ENCODE peak calls at places on chromosomes 13 and 19, in ten cellular contexts. One of them, this sample, is unnamed.
A peak's percentile ranks its signal among the peaks of the same experiment; 100 is the strongest.

GRCh38 chr19:55251296-55252081 is 7.3 kb downstream of the PPP6R1 start:
- DNase-seq in adrenal gland: no peak
- DNase-seq in right lobe of liver: no peak
- DNase-seq in A549: no peak
- DNase-seq in H1: no peak
- DNase-seq in heart left ventricle: no peak
- DNase-seq in transverse colon: no peak
- DNase-seq in stomach: peak; percentile 68
- DNase-seq in lower leg skin: no peak
- DNase-seq in HCT116: no peak
- DNase-seq in this sample: no peak

GRCh38 chr13:26095846-26096245 is 44.0 kb upstream of the SHISA2 start:
- DNase-seq in adrenal gland: no peak
- DNase-seq in right lobe of liver: no peak
- DNase-seq in A549: no peak
- DNase-seq in H1: no peak
- DNase-seq in heart left ventricle: no peak
- DNase-seq in transverse colon: no peak
- DNase-seq in stomach: no peak
- DNase-seq in lower leg skin: no peak
- DNase-seq in HCT116: no peak
- DNase-seq in this sample: no peak

GRCh38 chr19:31350693-31351211 is 1.5 kb upstream of the TSHZ3 start:
- DNase-seq in adrenal gland: peak; percentile 61
- DNase-seq in right lobe of liver: peak; percentile 57
- DNase-seq in A549: no peak
- DNase-seq in H1: no peak
- DNase-seq in heart left ventricle: peak; percentile 62
- DNase-seq in transverse colon: peak; percentile 41
- DNase-seq in stomach: peak; percentile 43
- DNase-seq in lower leg skin: no peak
- DNase-seq in HCT116: no peak
- DNase-seq in this sample: no peak

GRCh38 chr13:79386125-79386822 is 19.8 kb downstream of the RBM26 start:
- DNase-seq in adrenal gland: no peak
- DNase-seq in right lobe of liver: no peak
- DNase-seq in A549: no peak
- DNase-seq in H1: no peak
- DNase-seq in heart left ventricle: no peak
- DNase-seq in transverse colon: no peak
- DNase-seq in stomach: no peak
- DNase-seq in lower leg skin: no peak
- DNase-seq in HCT116: no peak
- DNase-seq in this sample: no peak

GRCh38 chr19:29752450-29753025 is 37.5 kb upstream of the C19orf12 start:
- DNase-seq in adrenal gland: peak; percentile 65
- DNase-seq in right lobe of liver: no peak
- DNase-seq in A549: no peak
- DNase-seq in H1: no peak
- DNase-seq in heart left ventricle: no peak
- DNase-seq in transverse colon: no peak
- DNase-seq in stomach: no peak
- DNase-seq in lower leg skin: no peak
- DNase-seq in HCT116: no peak
- DNase-seq in this sample: no peak

GRCh38 chr19:14081797-14082674 is 3.5 kb downstream of the C19orf67 start:
- DNase-seq in adrenal gland: peak; percentile 61
- DNase-seq in right lobe of liver: peak; percentile 60
- DNase-seq in A549: no peak
- DNase-seq in H1: no peak
- DNase-seq in heart left ventricle: no peak
- DNase-seq in transverse colon: peak; percentile 48
- DNase-seq in stomach: peak; percentile 45
- DNase-seq in lower leg skin: peak; percentile 50
- DNase-seq in HCT116: no peak
- DNase-seq in this sample: no peak

GRCh38 chr19:5434970-5435641 is 20.1 kb upstream of the ZNRF4 start:
- DNase-seq in adrenal gland: peak; percentile 49
- DNase-seq in right lobe of liver: no peak
- DNase-seq in A549: peak; percentile 86
- DNase-seq in H1: no peak
- DNase-seq in heart left ventricle: no peak
- DNase-seq in transverse colon: no peak
- DNase-seq in stomach: no peak
- DNase-seq in lower leg skin: no peak
- DNase-seq in HCT116: peak; percentile 74
- DNase-seq in this sample: no peak

GRCh38 chr19:38266981-38267597 is 2.7 kb downstream of the SPINT2 start:
- DNase-seq in adrenal gland: no peak
- DNase-seq in right lobe of liver: no peak
- DNase-seq in A549: peak; percentile 68
- DNase-seq in H1: no peak
- DNase-seq in heart left ventricle: no peak
- DNase-seq in transverse colon: peak; percentile 61
- DNase-seq in stomach: no peak
- DNase-seq in lower leg skin: no peak
- DNase-seq in HCT116: peak; percentile 38
- DNase-seq in this sample: no peak

DNA sequence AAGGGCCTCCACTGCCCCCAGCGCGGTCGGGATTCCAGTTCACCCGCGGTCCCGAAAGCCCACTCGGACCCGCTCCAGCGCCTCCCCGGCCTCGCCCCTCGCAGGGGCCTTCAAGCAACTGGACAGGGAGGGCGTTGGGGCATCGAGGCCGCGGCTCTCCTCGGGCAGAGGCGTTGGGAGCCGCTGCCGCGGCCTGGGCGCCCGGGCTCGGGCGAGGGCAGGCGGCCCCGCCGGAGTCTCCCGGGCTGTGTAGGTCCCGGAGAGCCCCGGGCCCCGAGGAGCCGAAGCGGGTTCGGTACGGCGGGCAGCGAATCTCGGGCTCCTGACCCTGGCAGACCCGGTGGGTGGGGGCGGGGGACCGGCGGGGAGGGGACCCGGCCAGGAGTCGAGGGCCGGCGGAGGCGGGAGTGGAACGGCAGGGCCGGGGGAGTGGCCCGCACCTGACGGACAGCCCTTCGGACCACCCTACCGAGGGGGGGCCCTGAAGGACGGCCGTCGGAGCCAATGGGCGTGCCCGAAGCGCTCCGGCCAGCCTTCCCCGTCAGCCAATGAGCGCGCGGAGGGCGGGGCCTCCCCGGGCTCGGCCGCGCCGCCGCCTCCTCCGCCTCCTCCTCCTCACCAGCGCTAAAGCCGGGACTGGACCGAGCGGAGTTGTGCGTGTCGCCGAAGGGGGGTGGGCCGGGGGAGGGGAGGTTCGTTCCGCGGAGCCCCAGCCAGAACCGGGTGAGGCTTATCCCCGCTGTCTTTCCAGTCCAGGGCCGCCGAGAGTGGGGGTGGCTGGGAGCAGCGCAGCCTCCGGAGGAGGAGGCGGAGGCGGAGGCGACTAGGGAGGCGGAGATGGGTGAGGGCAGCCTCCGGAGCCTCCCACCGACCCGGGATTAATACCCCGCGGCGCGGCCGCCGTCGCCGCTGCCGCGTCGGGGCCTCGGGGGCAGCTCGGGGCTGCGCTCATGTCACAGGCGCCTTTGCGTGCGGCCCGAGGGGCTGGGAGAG is at the start of gene ZMYM2:
- DNase-seq in adrenal gland: peak; percentile 100
- DNase-seq in right lobe of liver: peak; percentile 100
- DNase-seq in A549: peak; percentile 82
- DNase-seq in H1: peak; percentile 92
- DNase-seq in heart left ventricle: peak; percentile 99
- DNase-seq in transverse colon: peak; percentile 99
- DNase-seq in stomach: peak; percentile 99
- DNase-seq in lower leg skin: peak; percentile 97
- DNase-seq in HCT116: peak; percentile 86
- DNase-seq in this sample: peak; percentile 91
- TF ChIP-seq POLR2A in adrenal gland: peak; percentile 89
- TF ChIP-seq POLR2A in right lobe of liver: peak; percentile 74
- TF ChIP-seq POLR2A in A549: peak; percentile 27
- TF ChIP-seq POLR2A in H1: peak; percentile 17
- TF ChIP-seq POLR2A in heart left ventricle: peak; percentile 11
- TF ChIP-seq POLR2A in transverse colon: peak; percentile 86
- TF ChIP-seq POLR2A in stomach: no peak
- TF ChIP-seq POLR2A in lower leg skin: peak; percentile 53
- TF ChIP-seq POLR2A in HCT116: peak; percentile 77
- TF ChIP-seq POLR2A in this sample: no peak

GRCh38 chr19:10621966-10622365 is 3.4 kb upstream of the SLC44A2 start:
- DNase-seq in adrenal gland: no peak
- DNase-seq in right lobe of liver: no peak
- DNase-seq in A549: no peak
- DNase-seq in H1: no peak
- DNase-seq in heart left ventricle: no peak
- DNase-seq in transverse colon: no peak
- DNase-seq in stomach: no peak
- DNase-seq in lower leg skin: no peak
- DNase-seq in HCT116: no peak
- DNase-seq in this sample: no peak

GRCh38 chr19:10624585-10624984 is 768 bp upstream of the SLC44A2 start:
- DNase-seq in adrenal gland: no peak
- DNase-seq in right lobe of liver: no peak
- DNase-seq in A549: no peak
- DNase-seq in H1: no peak
- DNase-seq in heart left ventricle: no peak
- DNase-seq in transverse colon: peak; percentile 48
- DNase-seq in stomach: peak; percentile 41
- DNase-seq in lower leg skin: no peak
- DNase-seq in HCT116: no peak
- DNase-seq in this sample: no peak

GRCh38 chr19:10618846-10619245 is 6.5 kb upstream of the SLC44A2 start:
- DNase-seq in adrenal gland: no peak
- DNase-seq in right lobe of liver: no peak
- DNase-seq in A549: no peak
- DNase-seq in H1: no peak
- DNase-seq in heart left ventricle: no peak
- DNase-seq in transverse colon: no peak
- DNase-seq in stomach: no peak
- DNase-seq in lower leg skin: no peak
- DNase-seq in HCT116: no peak
- DNase-seq in this sample: no peak

GRCh38 chr19:10617409-10618121 is 7.8 kb upstream of the SLC44A2 start:
- DNase-seq in adrenal gland: no peak
- DNase-seq in right lobe of liver: no peak
- DNase-seq in A549: no peak
- DNase-seq in H1: no peak
- DNase-seq in heart left ventricle: no peak
- DNase-seq in transverse colon: no peak
- DNase-seq in stomach: no peak
- DNase-seq in lower leg skin: no peak
- DNase-seq in HCT116: no peak
- DNase-seq in this sample: no peak

DNA sequence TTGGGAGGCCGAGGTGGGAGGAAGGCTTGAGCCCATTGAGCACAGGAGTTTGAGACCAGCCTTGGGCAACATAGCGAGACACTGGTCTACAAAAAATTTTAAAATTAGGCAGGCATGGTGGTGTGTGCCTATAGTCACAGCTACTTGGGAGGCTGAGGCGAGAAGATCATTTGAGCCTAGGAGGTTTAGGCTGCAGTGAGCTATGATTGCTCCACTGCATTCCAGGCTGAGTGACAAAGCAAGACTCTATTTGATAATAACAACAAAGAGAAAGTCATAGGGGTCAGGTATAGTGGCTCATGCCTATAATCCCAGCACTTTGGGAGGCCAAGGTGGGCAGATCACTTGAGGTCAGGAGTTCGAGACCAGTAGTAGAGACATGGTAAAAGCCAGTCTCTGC is 4.6 kb upstream of the SLC44A2 start:
- DNase-seq in adrenal gland: no peak
- DNase-seq in right lobe of liver: no peak
- DNase-seq in A549: no peak
- DNase-seq in H1: no peak
- DNase-seq in heart left ventricle: no peak
- DNase-seq in transverse colon: no peak
- DNase-seq in stomach: no peak
- DNase-seq in lower leg skin: no peak
- DNase-seq in HCT116: no peak
- DNase-seq in this sample: no peak
- TF ChIP-seq POLR2A in adrenal gland: no peak
- TF ChIP-seq POLR2A in right lobe of liver: no peak
- TF ChIP-seq POLR2A in A549: no peak
- TF ChIP-seq POLR2A in H1: no peak
- TF ChIP-seq POLR2A in heart left ventricle: no peak
- TF ChIP-seq POLR2A in transverse colon: no peak
- TF ChIP-seq POLR2A in stomach: no peak
- TF ChIP-seq POLR2A in lower leg skin: no peak
- TF ChIP-seq POLR2A in HCT116: no peak
- TF ChIP-seq POLR2A in this sample: no peak

GRCh38 chr13:93685900-93686299 is 459.3 kb downstream of the GPC6 start:
- DNase-seq in adrenal gland: no peak
- DNase-seq in right lobe of liver: no peak
- DNase-seq in A549: no peak
- DNase-seq in H1: no peak
- DNase-seq in heart left ventricle: no peak
- DNase-seq in transverse colon: no peak
- DNase-seq in stomach: no peak
- DNase-seq in lower leg skin: no peak
- DNase-seq in HCT116: no peak
- DNase-seq in this sample: no peak

GRCh38 chr13:93690139-93690538 is 463.5 kb downstream of the GPC6 start:
- DNase-seq in adrenal gland: no peak
- DNase-seq in right lobe of liver: no peak
- DNase-seq in A549: no peak
- DNase-seq in H1: no peak
- DNase-seq in heart left ventricle: no peak
- DNase-seq in transverse colon: no peak
- DNase-seq in stomach: no peak
- DNase-seq in lower leg skin: no peak
- DNase-seq in HCT116: no peak
- DNase-seq in this sample: no peak

GRCh38 chr13:93686399-93686798 is 459.8 kb downstream of the GPC6 start:
- DNase-seq in adrenal gland: no peak
- DNase-seq in right lobe of liver: no peak
- DNase-seq in A549: no peak
- DNase-seq in H1: no peak
- DNase-seq in heart left ventricle: no peak
- DNase-seq in transverse colon: no peak
- DNase-seq in stomach: no peak
- DNase-seq in lower leg skin: no peak
- DNase-seq in HCT116: no peak
- DNase-seq in this sample: no peak

GRCh38 chr13:93689333-93689732 is 462.7 kb downstream of the GPC6 start:
- DNase-seq in adrenal gland: no peak
- DNase-seq in right lobe of liver: no peak
- DNase-seq in A549: no peak
- DNase-seq in H1: no peak
- DNase-seq in heart left ventricle: no peak
- DNase-seq in transverse colon: no peak
- DNase-seq in stomach: no peak
- DNase-seq in lower leg skin: no peak
- DNase-seq in HCT116: no peak
- DNase-seq in this sample: no peak

GRCh38 chr13:93687261-93687660 is 460.7 kb downstream of the GPC6 start:
- DNase-seq in adrenal gland: no peak
- DNase-seq in right lobe of liver: no peak
- DNase-seq in A549: no peak
- DNase-seq in H1: no peak
- DNase-seq in heart left ventricle: no peak
- DNase-seq in transverse colon: no peak
- DNase-seq in stomach: no peak
- DNase-seq in lower leg skin: no peak
- DNase-seq in HCT116: no peak
- DNase-seq in this sample: no peak
- TF ChIP-seq POLR2A in adrenal gland: no peak
- TF ChIP-seq POLR2A in right lobe of liver: no peak
- TF ChIP-seq POLR2A in A549: no peak
- TF ChIP-seq POLR2A in H1: no peak
- TF ChIP-seq POLR2A in heart left ventricle: no peak
- TF ChIP-seq POLR2A in transverse colon: no peak
- TF ChIP-seq POLR2A in stomach: no peak
- TF ChIP-seq POLR2A in lower leg skin: no peak
- TF ChIP-seq POLR2A in HCT116: no peak
- TF ChIP-seq POLR2A in this sample: no peak

GRCh38 chr13:113836917-113837553 is 26.8 kb downstream of the GAS6 start:
- DNase-seq in adrenal gland: peak; percentile 74
- DNase-seq in right lobe of liver: peak; percentile 47
- DNase-seq in A549: peak; percentile 38
- DNase-seq in H1: no peak
- DNase-seq in heart left ventricle: peak; percentile 79
- DNase-seq in transverse colon: no peak
- DNase-seq in stomach: peak; percentile 66
- DNase-seq in lower leg skin: peak; percentile 69
- DNase-seq in HCT116: peak; percentile 33
- DNase-seq in this sample: no peak
- TF ChIP-seq POLR2A in adrenal gland: peak; percentile 26
- TF ChIP-seq POLR2A in right lobe of liver: no peak
- TF ChIP-seq POLR2A in A549: peak; percentile 12
- TF ChIP-seq POLR2A in H1: no peak
- TF ChIP-seq POLR2A in heart left ventricle: no peak
- TF ChIP-seq POLR2A in transverse colon: no peak
- TF ChIP-seq POLR2A in stomach: no peak
- TF ChIP-seq POLR2A in lower leg skin: no peak
- TF ChIP-seq POLR2A in HCT116: no peak
- TF ChIP-seq POLR2A in this sample: no peak

This sample was measured in GM12891.